ENCODE peak calls at places on chromosomes 11 and 22, in four cellular contexts. One of them, this sample, is unnamed.

GRCh38 chr11:100791103-100791502 is 104.0 kb downstream of the ARHGAP42 start:
- DNase-seq in HCT116: no peak
- DNase-seq in hypothalamus: no peak
- DNase-seq in NCI-H1436 treated with DMSO at 0.1 percent for 48 hours: no peak
- DNase-seq in this sample: no peak

GRCh38 chr22:48045369-48045768 is 1282.9 kb downstream of the TBC1D22A start:
- DNase-seq in HCT116: no peak
- DNase-seq in hypothalamus: no peak
- DNase-seq in NCI-H1436 treated with DMSO at 0.1 percent for 48 hours: no peak
- DNase-seq in this sample: no peak

GRCh38 chr11:78063440-78064181 is at the start of gene THRSP:
- DNase-seq in HCT116: no peak
- DNase-seq in hypothalamus: no peak
- DNase-seq in NCI-H1436 treated with DMSO at 0.1 percent for 48 hours: no peak
- DNase-seq in this sample: no peak

GRCh38 chr11:122002926-122003325 is 113.1 kb downstream of the BLID start:
- DNase-seq in HCT116: no peak
- DNase-seq in hypothalamus: no peak
- DNase-seq in NCI-H1436 treated with DMSO at 0.1 percent for 48 hours: no peak
- DNase-seq in this sample: no peak

GRCh38 chr11:78373689-78374088 is 43.9 kb downstream of the GAB2 start:
- DNase-seq in HCT116: no peak
- DNase-seq in hypothalamus: no peak
- DNase-seq in NCI-H1436 treated with DMSO at 0.1 percent for 48 hours: no peak
- DNase-seq in this sample: no peak

GRCh38 chr11:102666331-102666957 is 39.1 kb downstream of the MMP27 start:
- DNase-seq in HCT116: peak
- DNase-seq in hypothalamus: no peak
- DNase-seq in NCI-H1436 treated with DMSO at 0.1 percent for 48 hours: no peak
- DNase-seq in this sample: no peak

GRCh38 chr11:35039076-35039475 is 99.9 kb upstream of the CD44 start:
- DNase-seq in HCT116: no peak
- DNase-seq in hypothalamus: no peak
- DNase-seq in NCI-H1436 treated with DMSO at 0.1 percent for 48 hours: no peak
- DNase-seq in this sample: no peak

GRCh38 chr22:29311468-29312217 is 3.9 kb downstream of the RASL10A start:
- DNase-seq in HCT116: no peak
- DNase-seq in hypothalamus: no peak
- DNase-seq in NCI-H1436 treated with DMSO at 0.1 percent for 48 hours: no peak
- DNase-seq in this sample: no peak

GRCh38 chr11:61513143-61513740 is 4.7 kb downstream of the LRRC10B start:
- DNase-seq in HCT116: no peak
- DNase-seq in hypothalamus: no peak
- DNase-seq in NCI-H1436 treated with DMSO at 0.1 percent for 48 hours: no peak
- DNase-seq in this sample: no peak

GRCh38 chr22:41070665-41071331 is 21.6 kb upstream of the EP300 start:
- DNase-seq in HCT116: no peak
- DNase-seq in hypothalamus: no peak
- DNase-seq in NCI-H1436 treated with DMSO at 0.1 percent for 48 hours: no peak
- DNase-seq in this sample: no peak

GRCh38 chr11:69326622-69327219 is 32.8 kb downstream of the MYEOV start:
- DNase-seq in HCT116: no peak
- DNase-seq in hypothalamus: no peak
- DNase-seq in NCI-H1436 treated with DMSO at 0.1 percent for 48 hours: no peak
- DNase-seq in this sample: no peak

GRCh38 chr22:39622881-39623367 is 52.4 kb downstream of the CACNA1I start:
- DNase-seq in HCT116: peak
- DNase-seq in hypothalamus: no peak
- DNase-seq in NCI-H1436 treated with DMSO at 0.1 percent for 48 hours: no peak
- DNase-seq in this sample: peak

GRCh38 chr22:24506802-24507438 is 11.8 kb downstream of the UPB1 start:
- DNase-seq in HCT116: no peak
- DNase-seq in hypothalamus: no peak
- DNase-seq in NCI-H1436 treated with DMSO at 0.1 percent for 48 hours: peak
- DNase-seq in this sample: no peak

GRCh38 chr11:114159320-114159719 is 99.8 kb downstream of the ZBTB16 start:
- DNase-seq in HCT116: no peak
- DNase-seq in hypothalamus: no peak
- DNase-seq in NCI-H1436 treated with DMSO at 0.1 percent for 48 hours: no peak
- DNase-seq in this sample: no peak

GRCh38 chr22:26823966-26824365 is 166.6 kb downstream of the MIAT start:
- DNase-seq in HCT116: no peak
- DNase-seq in hypothalamus: no peak
- DNase-seq in NCI-H1436 treated with DMSO at 0.1 percent for 48 hours: no peak
- DNase-seq in this sample: no peak

GRCh38 chr11:78916759-78917158 is 342.1 kb upstream of the NARS2 start:
- DNase-seq in HCT116: no peak
- DNase-seq in hypothalamus: no peak
- DNase-seq in NCI-H1436 treated with DMSO at 0.1 percent for 48 hours: no peak
- DNase-seq in this sample: no peak

GRCh38 chr22:24803064-24803542 is 2.9 kb upstream of the SGSM1 start:
- DNase-seq in HCT116: peak
- DNase-seq in hypothalamus: no peak
- DNase-seq in NCI-H1436 treated with DMSO at 0.1 percent for 48 hours: no peak
- DNase-seq in this sample: peak

GRCh38 chr22:49564054-49564453 is 263.6 kb downstream of the BRD1 start:
- DNase-seq in HCT116: no peak
- DNase-seq in hypothalamus: no peak
- DNase-seq in NCI-H1436 treated with DMSO at 0.1 percent for 48 hours: no peak
- DNase-seq in this sample: no peak

GRCh38 chr11:506950-507726 is at the start of gene RNH1:
- DNase-seq in HCT116: peak
- DNase-seq in hypothalamus: peak
- DNase-seq in NCI-H1436 treated with DMSO at 0.1 percent for 48 hours: peak
- DNase-seq in this sample: peak

GRCh38 chr22:27391092-27391770 is 410.3 kb downstream of the MN1 start:
- DNase-seq in HCT116: no peak
- DNase-seq in hypothalamus: no peak
- DNase-seq in NCI-H1436 treated with DMSO at 0.1 percent for 48 hours: no peak
- DNase-seq in this sample: no peak

GRCh38 chr22:37701121-37701786 is 4.4 kb downstream of the TRIOBP start:
- DNase-seq in HCT116: no peak
- DNase-seq in hypothalamus: no peak
- DNase-seq in NCI-H1436 treated with DMSO at 0.1 percent for 48 hours: no peak
- DNase-seq in this sample: peak

GRCh38 chr11:64564947-64565889 is 25.8 kb upstream of the SLC22A12 start:
- DNase-seq in HCT116: no peak
- DNase-seq in hypothalamus: no peak
- DNase-seq in NCI-H1436 treated with DMSO at 0.1 percent for 48 hours: no peak
- DNase-seq in this sample: no peak

GRCh38 chr11:35141538-35141937 is 2.6 kb downstream of the CD44 start:
- DNase-seq in HCT116: no peak
- DNase-seq in hypothalamus: no peak
- DNase-seq in NCI-H1436 treated with DMSO at 0.1 percent for 48 hours: no peak
- DNase-seq in this sample: peak

GRCh38 chr11:45620243-45620642 is 45.2 kb downstream of the CHST1 start:
- DNase-seq in HCT116: no peak
- DNase-seq in hypothalamus: no peak
- DNase-seq in NCI-H1436 treated with DMSO at 0.1 percent for 48 hours: no peak
- DNase-seq in this sample: no peak

GRCh38 chr22:21866821-21867527 is 471 bp downstream of the MAPK1 start:
- DNase-seq in HCT116: no peak
- DNase-seq in hypothalamus: no peak
- DNase-seq in NCI-H1436 treated with DMSO at 0.1 percent for 48 hours: no peak
- DNase-seq in this sample: peak

GRCh38 chr11:119493712-119494111 is 70.7 kb upstream of the THY1 start:
- DNase-seq in HCT116: no peak
- DNase-seq in hypothalamus: no peak
- DNase-seq in NCI-H1436 treated with DMSO at 0.1 percent for 48 hours: no peak
- DNase-seq in this sample: no peak

GRCh38 chr11:70891844-70892380 is 360.5 kb downstream of the SHANK2 start:
- DNase-seq in HCT116: no peak
- DNase-seq in hypothalamus: no peak
- DNase-seq in NCI-H1436 treated with DMSO at 0.1 percent for 48 hours: no peak
- DNase-seq in this sample: no peak

GRCh38 chr11:36009469-36009868 is 65.6 kb downstream of the LDLRAD3 start:
- DNase-seq in HCT116: no peak
- DNase-seq in hypothalamus: no peak
- DNase-seq in NCI-H1436 treated with DMSO at 0.1 percent for 48 hours: no peak
- DNase-seq in this sample: no peak

GRCh38 chr11:16883179-16883578 is 131.0 kb downstream of the PLEKHA7 start:
- DNase-seq in HCT116: peak
- DNase-seq in hypothalamus: no peak
- DNase-seq in NCI-H1436 treated with DMSO at 0.1 percent for 48 hours: no peak
- DNase-seq in this sample: no peak

GRCh38 chr11:95563859-95564258 is 225.7 kb downstream of the FAM76B start:
- DNase-seq in HCT116: no peak
- DNase-seq in hypothalamus: no peak
- DNase-seq in NCI-H1436 treated with DMSO at 0.1 percent for 48 hours: no peak
- DNase-seq in this sample: no peak

GRCh38 chr11:46736615-46737014 is 17.6 kb downstream of the F2 start:
- DNase-seq in HCT116: no peak
- DNase-seq in hypothalamus: no peak
- DNase-seq in NCI-H1436 treated with DMSO at 0.1 percent for 48 hours: no peak
- DNase-seq in this sample: no peak

GRCh38 chr22:27435839-27436581 is 365.5 kb downstream of the MN1 start:
- DNase-seq in HCT116: no peak
- DNase-seq in hypothalamus: no peak
- DNase-seq in NCI-H1436 treated with DMSO at 0.1 percent for 48 hours: no peak
- DNase-seq in this sample: no peak

GRCh38 chr11:102237096-102237735 is 80.1 kb upstream of the BIRC3 start:
- DNase-seq in HCT116: no peak
- DNase-seq in hypothalamus: no peak
- DNase-seq in NCI-H1436 treated with DMSO at 0.1 percent for 48 hours: no peak
- DNase-seq in this sample: no peak

GRCh38 chr11:75565221-75565814 is 3.3 kb downstream of the SERPINH1 start:
- DNase-seq in HCT116: no peak
- DNase-seq in hypothalamus: no peak
- DNase-seq in NCI-H1436 treated with DMSO at 0.1 percent for 48 hours: no peak
- DNase-seq in this sample: peak

GRCh38 chr11:86219291-86220193 is 25.0 kb upstream of the EED start:
- DNase-seq in HCT116: no peak
- DNase-seq in hypothalamus: no peak
- DNase-seq in NCI-H1436 treated with DMSO at 0.1 percent for 48 hours: no peak
- DNase-seq in this sample: no peak

GRCh38 chr22:29695129-29695926 is 24.5 kb upstream of the CABP7 start:
- DNase-seq in HCT116: no peak
- DNase-seq in hypothalamus: no peak
- DNase-seq in NCI-H1436 treated with DMSO at 0.1 percent for 48 hours: no peak
- DNase-seq in this sample: peak

GRCh38 chr11:79950741-79951140 is 509.9 kb upstream of the TENM4 start:
- DNase-seq in HCT116: no peak
- DNase-seq in hypothalamus: no peak
- DNase-seq in NCI-H1436 treated with DMSO at 0.1 percent for 48 hours: no peak
- DNase-seq in this sample: peak

GRCh38 chr22:17562906-17563870 is at the start of gene SLC25A18:
- DNase-seq in HCT116: no peak
- DNase-seq in hypothalamus: no peak
- DNase-seq in NCI-H1436 treated with DMSO at 0.1 percent for 48 hours: no peak
- DNase-seq in this sample: peak

GRCh38 chr11:116485425-116485824 is 287.4 kb downstream of the BUD13 start:
- DNase-seq in HCT116: no peak
- DNase-seq in hypothalamus: no peak
- DNase-seq in NCI-H1436 treated with DMSO at 0.1 percent for 48 hours: no peak
- DNase-seq in this sample: no peak